ENCODE peak calls at places on chromosomes 1 and 21, in five cellular contexts. Y is NCI-H446, X is GM23248, D is H7, V is right lobe of liver. L is an unnamed sample.

GRCh38 chr1:115098979-115099692 is 9.8 kb upstream of the TSPAN2 start:
- DNase-seq in Y (no peak), X (peak), D (no peak), V (no peak), L (peak)

GRCh38 chr1:67159233-67159632 is 7.0 kb upstream of the IL23R start:
- DNase-seq in Y (no peak), X (peak), D (no peak), V (no peak), L (no peak)

GRCh38 chr1:63046539-63046938 is 262.6 kb downstream of the ATG4C start:
- DNase-seq in Y (no peak), X (no peak), D (no peak), V (no peak), L (no peak)

GRCh38 chr1:46643368-46643775 is 24.8 kb downstream of the ATPAF1 start:
- DNase-seq in Y (peak), X (peak), D (no peak), V (no peak), L (peak)

GRCh38 chr1:215970406-215970805 is 403.3 kb downstream of the KCTD3 start:
- DNase-seq in Y (no peak), X (peak), D (no peak), V (no peak), L (no peak)

GRCh38 chr1:153652795-153653507 is 5.6 kb upstream of the SNAPIN start:
- DNase-seq in Y (no peak), X (peak), D (no peak), V (no peak), L (peak)

GRCh38 chr21:14096172-14096571 is 114.6 kb downstream of the LIPI start:
- DNase-seq in Y (no peak), X (no peak), D (no peak), V (no peak), L (no peak)

GRCh38 chr1:226217273-226217672 is 6.2 kb upstream of the MIXL1 start:
- DNase-seq in Y (peak), X (no peak), D (no peak), V (no peak), L (peak)

GRCh38 chr1:91166106-91166712 is 144.4 kb upstream of the ZNF644 start:
- DNase-seq in Y (peak), X (peak), D (peak), V (peak), L (peak)

GRCh38 chr1:109468903-109469302 is 2.6 kb downstream of the SYPL2 start:
- DNase-seq in Y (no peak), X (no peak), D (no peak), V (no peak), L (no peak)